ENCODE peak calls at places on chromosomes 5 and 9, in eight cellular contexts. P is HepG2; L is retinal pigment epithelial cell; U is activated CD8-positive, alpha-beta T cell treated with anti-CD3 and anti-CD28 coated beads for 36 hours; T is cardiac fibroblast; D is OCI-LY7; K is left ventricle myocardium inferior; S is A549. O is an unnamed sample.
A peak's percentile ranks its signal among the peaks of the same experiment; 100 is the strongest.

GRCh38 chr5:23627976-23628375 is 120.6 kb downstream of the PRDM9 start:
- DNase-seq in P (no peak), L (no peak), U (no peak), T (peak; percentile 17), D (no peak), K (no peak), S (no peak), O (no peak)

GRCh38 chr5:135034186-135034962 is at the start of gene PITX1:
- DNase-seq in P (peak; percentile 52), L (no peak), U (peak; percentile 52), T (peak; percentile 12), D (peak; percentile 90), K (no peak), S (peak; percentile 80), O (no peak)

GRCh38 chr5:100539519-100539918 is 4.3 kb downstream of the FAM174A start:
- DNase-seq in P (no peak), L (no peak), U (no peak), T (no peak), D (no peak), K (no peak), S (no peak), O (no peak)

GRCh38 chr5:3709058-3709723 is 113.6 kb downstream of the IRX1 start:
- DNase-seq in P (no peak), L (no peak), U (no peak), T (no peak), D (no peak), K (no peak), S (no peak), O (no peak)

GRCh38 chr9:96158909-96159575 is 142.9 kb downstream of the HSD17B3 start:
- DNase-seq in P (no peak), L (no peak), U (peak; percentile 33), T (no peak), D (no peak), K (no peak), S (no peak), O (no peak)

GRCh38 chr9:136729144-136729543 is 13.6 kb downstream of the LCN10 start:
- DNase-seq in P (no peak), L (no peak), U (peak; percentile 44), T (no peak), D (peak; percentile 30), K (no peak), S (no peak), O (no peak)

GRCh38 chr5:6435356-6435755 is 13.3 kb upstream of the UBE2QL1 start:
- DNase-seq in P (peak; percentile 19), L (no peak), U (peak; percentile 32), T (peak; percentile 9), D (peak; percentile 6), K (no peak), S (no peak), O (peak; percentile 28)

GRCh38 chr5:59773286-59773685 is 120.2 kb downstream of the PDE4D start:
- DNase-seq in P (no peak), L (no peak), U (no peak), T (peak; percentile 33), D (no peak), K (no peak), S (no peak), O (no peak)

GRCh38 chr9:118991366-118992285 is 377.6 kb downstream of the BRINP1 start:
- DNase-seq in P (no peak), L (no peak), U (no peak), T (no peak), D (no peak), K (no peak), S (no peak), O (no peak)

GRCh38 chr5:173823721-173824567 is 64.2 kb upstream of the CPEB4 start:
- DNase-seq in P (peak; percentile 98), L (peak; percentile 91), U (no peak), T (peak; percentile 90), D (no peak), K (no peak), S (peak; percentile 69), O (peak; percentile 29)

GRCh38 chr5:95595289-95595931 is 24.5 kb upstream of the GPR150 start:
- DNase-seq in P (no peak), L (no peak), U (no peak), T (no peak), D (no peak), K (no peak), S (no peak), O (no peak)

GRCh38 chr9:78031826-78032598 is 401 bp upstream of the GNAQ start:
- DNase-seq in P (peak; percentile 82), L (peak; percentile 79), U (peak; percentile 68), T (peak; percentile 94), D (no peak), K (peak; percentile 92), S (peak; percentile 72), O (peak; percentile 74)
- TF ChIP-seq CTCF in P (no peak), L (no peak), U (no peak), T (no peak), D (no peak), K (no peak), S (no peak), O (no peak)

GRCh38 chr5:141040093-141040762 is 10.9 kb upstream of the PCDHB1 start:
- DNase-seq in P (no peak), L (peak; percentile 21), U (no peak), T (peak; percentile 45), D (no peak), K (peak; percentile 20), S (peak; percentile 76), O (peak; percentile 41)
- TF ChIP-seq CTCF in P (peak; percentile 30), L (peak; percentile 63), U (peak; percentile 19), T (peak; percentile 42), D (no peak), K (peak; percentile 45), S (peak; percentile 79), O (peak; percentile 82)

DNA sequence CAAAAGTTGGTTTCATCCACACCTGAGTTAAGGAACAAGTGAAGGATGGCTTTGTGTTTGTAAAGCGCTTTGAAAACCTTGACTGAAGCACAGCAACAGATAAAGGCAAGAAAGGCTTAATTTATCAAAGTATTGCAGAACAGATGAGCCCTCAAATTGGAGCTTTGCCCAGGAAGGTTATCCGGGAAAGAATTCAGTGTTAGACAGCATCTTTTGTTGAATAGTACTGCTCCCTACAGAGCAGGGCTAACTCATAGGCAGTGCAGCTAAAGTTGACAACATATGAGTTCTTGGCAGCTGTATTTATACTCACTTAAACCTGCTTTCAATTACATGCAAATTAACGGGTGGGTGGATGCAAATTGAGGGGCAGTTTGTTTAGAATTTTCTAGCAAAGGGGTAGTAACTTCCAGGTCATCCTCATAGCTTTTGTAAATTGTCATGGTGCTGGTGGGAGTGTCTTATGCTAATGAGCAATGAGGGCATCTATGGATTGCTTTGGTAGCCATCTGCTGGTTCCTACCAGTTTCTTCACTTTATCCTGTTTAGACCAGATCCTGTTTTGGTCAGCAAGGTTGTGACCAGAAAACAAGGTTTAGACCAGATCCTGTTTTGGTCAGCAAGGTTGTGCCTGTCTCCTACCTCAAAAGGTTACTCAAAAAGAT is 105.8 kb downstream of the GDA start:
- DNase-seq in P (no peak), L (peak; percentile 53), U (no peak), T (peak; percentile 5), D (no peak), K (no peak), S (no peak), O (no peak)
- TF ChIP-seq CTCF in P (no peak), L (peak; percentile 30), U (no peak), T (no peak), D (no peak), K (no peak), S (no peak), O (no peak)

DNA sequence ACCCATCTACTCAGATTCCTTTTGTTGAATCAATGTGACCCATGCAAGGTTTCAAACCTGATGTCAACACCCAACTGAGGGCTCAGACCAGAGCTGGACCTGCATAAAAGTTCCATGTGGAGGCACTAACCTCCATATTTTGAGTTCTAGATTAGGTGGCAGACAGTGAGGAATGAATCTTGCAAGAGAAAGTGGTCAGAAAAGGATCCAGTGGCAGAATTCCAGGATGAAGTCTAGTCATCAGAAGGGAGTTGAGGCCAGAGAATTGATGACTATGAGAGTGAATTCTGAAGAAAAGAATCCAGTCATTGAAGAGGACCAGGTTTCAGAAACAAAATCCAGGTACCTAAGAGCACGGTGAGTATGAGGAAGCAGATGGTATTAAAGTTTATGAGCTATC is 205.1 kb upstream of the RGMB start:
- DNase-seq in P (no peak), L (no peak), U (no peak), T (peak; percentile 53), D (no peak), K (no peak), S (no peak), O (no peak)
- TF ChIP-seq CTCF in P (no peak), L (no peak), U (no peak), T (no peak), D (no peak), K (no peak), S (no peak), O (no peak)

GRCh38 chr9:35520404-35520790 is 30.5 kb downstream of the RUSC2 start:
- DNase-seq in P (no peak), L (no peak), U (no peak), T (no peak), D (no peak), K (no peak), S (no peak), O (no peak)

GRCh38 chr9:35521708-35522107 is 31.8 kb downstream of the RUSC2 start:
- DNase-seq in P (no peak), L (no peak), U (no peak), T (peak; percentile 81), D (no peak), K (no peak), S (no peak), O (no peak)

GRCh38 chr9:35522725-35523124 is 32.8 kb downstream of the RUSC2 start:
- DNase-seq in P (no peak), L (no peak), U (no peak), T (no peak), D (no peak), K (no peak), S (no peak), O (no peak)

GRCh38 chr9:35519697-35520403 is 29.9 kb downstream of the RUSC2 start:
- DNase-seq in P (no peak), L (no peak), U (no peak), T (peak; percentile 49), D (no peak), K (no peak), S (no peak), O (no peak)

GRCh38 chr9:35522189-35522588 is 32.3 kb downstream of the RUSC2 start:
- DNase-seq in P (no peak), L (no peak), U (no peak), T (no peak), D (no peak), K (no peak), S (no peak), O (no peak)
- TF ChIP-seq CTCF in P (peak; percentile 3), L (peak; percentile 30), U (no peak), T (peak; percentile 37), D (peak; percentile 33), K (no peak), S (no peak), O (peak; percentile 10)

GRCh38 chr5:147879784-147880183 is 1.3 kb downstream of the SCGB3A2 start:
- DNase-seq in P (no peak), L (no peak), U (no peak), T (no peak), D (no peak), K (no peak), S (no peak), O (no peak)
- TF ChIP-seq CTCF in P (no peak), L (no peak), U (no peak), T (no peak), D (no peak), K (no peak), S (no peak), O (no peak)

GRCh38 chr5:147767048-147767447 is 15.5 kb downstream of the JAKMIP2 start:
- DNase-seq in P (no peak), L (no peak), U (no peak), T (no peak), D (no peak), K (no peak), S (no peak), O (no peak)
- TF ChIP-seq CTCF in P (no peak), L (no peak), U (no peak), T (no peak), D (no peak), K (no peak), S (no peak), O (no peak)